ENCODE peak calls at places on chromosomes 7 and 10, in nine cellular contexts. D, Q, Y, E, I, F, K, C and R are unnamed samples.

GRCh38 chr7:50477640-50478039 is 27.5 kb upstream of the FIGNL1 start:
- DNase-seq in Y (no peak), D (no peak), E (no peak), F (no peak), Q (no peak), I (no peak), C (no peak), K (no peak), R (no peak)

GRCh38 chr7:148919859-148920258 is 35.8 kb upstream of the EZH2 start:
- DNase-seq in Q (no peak), I (no peak), D (no peak), Y (no peak), F (no peak), C (no peak), K (no peak), E (no peak), R (no peak)

GRCh38 chr10:24416248-24416647 is 207.3 kb downstream of the KIAA1217 start:
- DNase-seq in E (no peak), Y (no peak), F (peak; percentile 75), I (no peak), C (no peak), K (no peak), Q (no peak), D (no peak), R (no peak)

GRCh38 chr7:99623702-99624447 is 7.1 kb downstream of the ZSCAN25 start:
- DNase-seq in E (no peak), F (no peak), Q (no peak), K (no peak), Y (no peak), I (no peak), C (no peak), D (no peak), R (no peak)

GRCh38 chr7:20560325-20561180 is 54.9 kb upstream of the ABCB5 start:
- DNase-seq in I (no peak), D (no peak), C (no peak), Q (no peak), K (no peak), F (no peak), Y (no peak), E (no peak), R (peak; percentile 15)

GRCh38 chr7:154650275-154650674 is 352.6 kb downstream of the PAXIP1 start:
- DNase-seq in K (no peak), I (no peak), Y (no peak), Q (no peak), D (no peak), F (no peak), C (no peak), E (no peak), R (no peak)

GRCh38 chr10:78846770-78847169 is 222.0 kb upstream of the ZMIZ1 start:
- DNase-seq in Y (no peak), D (no peak), C (no peak), K (no peak), F (peak; percentile 76), E (no peak), Q (peak; percentile 61), I (no peak), R (no peak)

GRCh38 chr7:26490631-26491624 is 199.3 kb downstream of the SNX10 start:
- DNase-seq in F (no peak), Y (no peak), I (no peak), D (no peak), C (no peak), K (no peak), E (no peak), Q (peak; percentile 43), R (no peak)

GRCh38 chr10:59018977-59019376 is 157.5 kb upstream of the PHYHIPL start:
- DNase-seq in I (no peak), K (no peak), Y (no peak), D (no peak), Q (no peak), F (no peak), C (no peak), E (no peak), R (no peak)

GRCh38 chr10:119783665-119784027 is 57.8 kb downstream of the INPP5F start:
- DNase-seq in Q (no peak), K (no peak), E (no peak), F (no peak), D (no peak), Y (no peak), I (no peak), C (no peak), R (no peak)

GRCh38 chr10:3525832-3526449 is 259.1 kb downstream of the KLF6 start:
- DNase-seq in Q (peak; percentile 69), D (no peak), K (peak; percentile 76), I (no peak), F (peak; percentile 80), C (no peak), E (no peak), Y (peak; percentile 44), R (peak; percentile 94)

GRCh38 chr10:102408728-102409603 is 9.6 kb downstream of the PSD start:
- DNase-seq in C (peak; percentile 82), E (peak; percentile 47), K (no peak), Y (no peak), D (no peak), F (peak; percentile 95), Q (peak; percentile 83), I (no peak), R (peak; percentile 94)

GRCh38 chr10:50379652-50380051 is 128.3 kb upstream of the ASAH2 start:
- DNase-seq in Y (no peak), F (no peak), K (no peak), I (no peak), D (no peak), Q (no peak), E (no peak), C (no peak), R (no peak)

GRCh38 chr10:50375745-50376144 is 124.4 kb upstream of the ASAH2 start:
- DNase-seq in F (no peak), I (no peak), C (no peak), E (no peak), Y (no peak), K (no peak), D (no peak), Q (no peak), R (no peak)

GRCh38 chr10:50369931-50370330 is 118.6 kb upstream of the ASAH2 start:
- DNase-seq in I (no peak), Q (no peak), F (no peak), Y (no peak), C (no peak), E (no peak), K (no peak), D (no peak), R (no peak)

GRCh38 chr10:50375051-50375452 is 123.7 kb upstream of the ASAH2 start:
- DNase-seq in Y (no peak), K (no peak), C (no peak), Q (no peak), F (no peak), E (no peak), I (no peak), D (no peak), R (no peak)

GRCh38 chr10:50373821-50374501 is 122.6 kb upstream of the ASAH2 start:
- DNase-seq in I (no peak), Q (no peak), E (no peak), C (no peak), F (no peak), D (no peak), K (no peak), Y (no peak), R (no peak)
- H3K27ac ChIP-seq in I (no peak overlapping the region), Q (peak overlapping the region; percentile 17), E (peak overlapping the region; percentile 5), C (no peak overlapping the region), F (peak overlapping the region; percentile 53), D (no peak overlapping the region), K (no peak overlapping the region), Y (peak overlapping the region; percentile 23), R (no peak overlapping the region)

GRCh38 chr10:72274213-72274729 is 547 bp downstream of the DDIT4 start:
- DNase-seq in Y (no peak), Q (no peak), E (peak; percentile 52), D (no peak), C (peak; percentile 91), K (no peak), I (no peak), F (no peak), R (no peak)

GRCh38 chr10:72274730-72275350 is 1.1 kb downstream of the DDIT4 start:
- DNase-seq in I (no peak), D (no peak), C (peak; percentile 94), K (no peak), F (peak; percentile 87), Q (peak; percentile 85), Y (peak; percentile 72), E (peak; percentile 83), R (peak; percentile 85)

GRCh38 chr10:72270607-72271281 is 3.0 kb upstream of the DDIT4 start:
- DNase-seq in D (no peak), F (no peak), I (no peak), C (no peak), K (no peak), Q (no peak), E (no peak), Y (no peak), R (no peak)

GRCh38 chr10:72273410-72274212 is at the start of gene DDIT4:
- DNase-seq in K (peak; percentile 96), Q (peak; percentile 100), Y (peak; percentile 99), C (peak; percentile 100), F (peak; percentile 100), I (peak; percentile 98), E (peak; percentile 100), D (peak; percentile 97), R (peak; percentile 99)

DNA sequence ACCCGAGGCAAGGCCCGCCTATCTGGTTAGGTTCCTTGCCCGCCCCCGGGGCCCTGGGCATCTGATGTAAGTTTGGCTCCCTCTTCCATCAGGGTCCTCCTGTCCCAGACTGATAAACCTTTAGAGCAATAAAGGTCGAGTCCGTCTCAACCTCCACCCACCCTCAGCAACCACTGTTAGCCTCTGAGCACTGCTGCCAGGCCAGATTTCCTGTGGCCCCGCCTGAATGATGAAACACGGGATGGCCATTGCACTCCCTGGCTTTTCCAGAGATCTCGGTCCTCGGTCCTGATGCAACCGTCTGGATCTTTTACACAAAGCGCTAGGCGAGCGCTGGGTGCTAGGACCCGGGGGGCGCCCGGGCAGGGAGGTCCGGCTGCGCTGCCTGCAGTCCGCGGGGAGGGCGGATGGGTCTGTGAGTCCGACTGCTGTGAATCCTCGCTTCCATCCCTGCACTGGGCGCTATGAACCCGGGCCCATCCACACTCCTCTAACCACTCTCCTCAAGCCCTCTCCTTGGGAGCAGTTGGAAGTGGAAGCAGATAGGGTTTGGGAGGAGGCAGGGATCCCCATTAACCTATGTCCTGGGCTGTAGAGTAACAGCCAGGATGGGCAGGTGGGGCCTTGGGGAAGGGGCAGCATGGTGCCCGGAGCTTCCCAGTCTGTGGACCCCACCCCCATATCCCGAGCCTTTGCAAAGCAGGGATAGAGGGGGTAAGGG is 875 bp upstream of the DDIT4 start:
- DNase-seq in Q (peak; percentile 95), D (no peak), I (peak; percentile 80), K (peak; percentile 80), Y (peak; percentile 84), C (peak; percentile 96), E (peak; percentile 92), F (peak; percentile 98), R (peak; percentile 95)
- H3K4me3 ChIP-seq in Q (peak overlapping the region; percentile 99), D (peak overlapping the region; percentile 81), I (peak overlapping the region; percentile 88), K (peak overlapping the region; percentile 94), Y (peak overlapping the region; percentile 85), C (peak overlapping the region; percentile 86), E (peak overlapping the region; percentile 86), F (peak overlapping the region; percentile 85), R (peak overlapping the region; percentile 92)

GRCh38 chr7:4249241-4249640 is 432.9 kb upstream of the FOXK1 start:
- DNase-seq in E (no peak), C (peak; percentile 51), I (no peak), Q (no peak), D (no peak), F (no peak), K (no peak), Y (no peak), R (no peak)
- H3K27ac ChIP-seq in E (no peak overlapping the region), C (no peak overlapping the region), I (no peak overlapping the region), Q (no peak overlapping the region), D (no peak overlapping the region), F (no peak overlapping the region), K (no peak overlapping the region), Y (no peak overlapping the region), R (no peak overlapping the region)

GRCh38 chr10:11235771-11236170 is 218.1 kb downstream of the CELF2 start:
- DNase-seq in E (no peak), Y (no peak), C (no peak), F (no peak), D (no peak), Q (no peak), K (no peak), I (no peak), R (no peak)
- H3K4me3 ChIP-seq in E (no peak overlapping the region), Y (no peak overlapping the region), C (no peak overlapping the region), F (no peak overlapping the region), D (no peak overlapping the region), Q (no peak overlapping the region), K (no peak overlapping the region), I (no peak overlapping the region), R (no peak overlapping the region)